ENCODE peak calls at places on chromosomes 6 and 20, in five cellular contexts. L is CD4-positive, alpha-beta T cell; R is OCI-LY7; Z is ascending aorta; O is GM23338. T is an unnamed sample.

GRCh38 chr6:157760137-157760536 is 62.9 kb upstream of the SNX9 start:
- DNase-seq in R (no peak), L (no peak), O (no peak), Z (no peak), T (no peak)

GRCh38 chr6:2943564-2943955 is 27.8 kb downstream of the SERPINB6 start:
- DNase-seq in R (no peak), O (no peak), L (no peak), Z (no peak), T (no peak)

GRCh38 chr6:36349240-36349639 is 12.6 kb upstream of the BNIP5 start:
- DNase-seq in L (no peak), O (no peak), Z (no peak), R (peak), T (no peak)

GRCh38 chr6:165701005-165701404 is 38.0 kb upstream of the PDE10A start:
- DNase-seq in O (no peak), Z (no peak), R (no peak), L (no peak), T (no peak)

GRCh38 chr6:36249010-36249409 is 20.9 kb upstream of the PNPLA1 start:
- DNase-seq in R (no peak), L (no peak), O (no peak), Z (no peak), T (no peak)

GRCh38 chr20:4633780-4634179 is 87.9 kb upstream of the PRND start:
- DNase-seq in L (no peak), O (no peak), R (no peak), Z (no peak), T (no peak)

GRCh38 chr6:4486543-4487319 is 289.5 kb upstream of the CDYL start:
- DNase-seq in R (no peak), L (no peak), Z (no peak), O (peak), T (no peak)

GRCh38 chr20:47146703-47147102 is 209.8 kb downstream of the ZMYND8 start:
- DNase-seq in Z (no peak), L (no peak), O (no peak), R (no peak), T (no peak)

GRCh38 chr6:148898360-148899005 is 151.7 kb downstream of the UST start:
- DNase-seq in R (no peak), L (no peak), O (no peak), Z (no peak), T (no peak)

GRCh38 chr20:1375515-1375914 is 17.3 kb downstream of the FKBP1A start:
- DNase-seq in R (no peak), O (no peak), Z (no peak), L (no peak), T (no peak)

GRCh38 chr20:10541668-10542411 is 106.7 kb downstream of the SLX4IP start:
- DNase-seq in R (no peak), Z (no peak), L (no peak), O (no peak), T (no peak)

GRCh38 chr20:41124451-41125094 is 12.8 kb upstream of the PLCG1 start:
- DNase-seq in L (no peak), O (no peak), R (no peak), Z (no peak), T (no peak)

GRCh38 chr6:37103169-37104039 is 66.5 kb upstream of the PIM1 start:
- DNase-seq in O (peak), Z (no peak), R (peak), L (no peak), T (no peak)

GRCh38 chr6:100664274-100665040 is 199.7 kb upstream of the SIM1 start:
- DNase-seq in R (peak), L (no peak), O (peak), Z (no peak), T (no peak)

GRCh38 chr20:57559658-57560553 is 1.0 kb upstream of the PCK1 start:
- DNase-seq in O (no peak), L (no peak), Z (no peak), R (no peak), T (no peak)

GRCh38 chr6:121549741-121550140 is 114.3 kb downstream of the GJA1 start:
- DNase-seq in L (no peak), Z (no peak), O (no peak), R (no peak), T (no peak)
- H3K27ac ChIP-seq in L (no peak), Z (peak), O (no peak), R (no peak), T (no peak)

GRCh38 chr20:37539424-37539823 is 11.7 kb upstream of the BLCAP start:
- DNase-seq in L (no peak), O (no peak), Z (no peak), R (no peak), T (no peak)
- H3K27ac ChIP-seq in L (no peak), O (no peak), Z (no peak), R (no peak), T (no peak)

GRCh38 chr6:117463762-117464665 is 18.5 kb upstream of the DCBLD1 start:
- DNase-seq in Z (no peak), L (no peak), R (no peak), O (no peak), T (no peak)
- H3K27ac ChIP-seq in Z (no peak), L (no peak), R (no peak), O (no peak), T (no peak)

DNA sequence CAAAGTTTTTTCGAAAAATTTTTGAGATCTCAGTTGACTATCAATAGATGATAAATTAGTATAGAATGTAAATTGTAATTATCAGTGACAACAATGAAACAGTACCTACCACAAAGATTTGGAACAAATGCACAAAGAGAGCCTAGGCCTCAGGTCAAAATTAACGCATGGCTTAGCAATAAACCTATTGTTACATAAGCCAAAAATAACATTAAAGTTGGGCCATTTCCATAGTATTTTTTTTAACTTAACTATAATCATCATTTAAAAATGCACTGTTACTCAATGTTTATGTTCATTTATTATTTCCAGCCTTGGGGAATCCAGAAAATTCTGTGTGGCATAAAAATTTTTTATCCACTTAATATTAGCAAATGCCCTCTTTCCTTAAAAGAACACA is 117.0 kb downstream of the EPB41L2 start:
- DNase-seq in Z (no peak), R (no peak), O (no peak), L (no peak), T (no peak)
- H3K27ac ChIP-seq in Z (no peak), R (no peak), O (peak), L (no peak), T (no peak)

GRCh38 chr6:160391419-160392116 is 43.4 kb downstream of the SLC22A3 start:
- DNase-seq in L (no peak), Z (no peak), R (no peak), O (no peak), T (no peak)
- H3K27ac ChIP-seq in L (no peak), Z (peak), R (no peak), O (no peak), T (peak)

T was measured in esophagus squamous epithelium.